ENCODE peak calls at places on chromosome 22, in four cellular contexts. One of them, this sample, is unnamed.

GRCh38 chr22:21958360-21959273 is 6.0 kb upstream of the PPM1F start:
- DNase-seq in A549: no peak
- DNase-seq in lung: no peak
- DNase-seq in effector memory CD4-positive, alpha-beta T cell: no peak
- DNase-seq in this sample: no peak

GRCh38 chr22:44743804-44744211 is 8.6 kb upstream of the ARHGAP8 start:
- DNase-seq in effector memory CD4-positive, alpha-beta T cell: no peak
- DNase-seq in lung: no peak
- DNase-seq in A549: no peak
- DNase-seq in this sample: no peak

GRCh38 chr22:39724390-39724789 is 153.8 kb downstream of the CACNA1I start:
- DNase-seq in A549: peak
- DNase-seq in lung: no peak
- DNase-seq in effector memory CD4-positive, alpha-beta T cell: no peak
- DNase-seq in this sample: no peak

GRCh38 chr22:30392661-30393321 is 4.0 kb upstream of the SEC14L2 start:
- DNase-seq in effector memory CD4-positive, alpha-beta T cell: no peak
- DNase-seq in lung: no peak
- DNase-seq in A549: no peak
- DNase-seq in this sample: no peak

GRCh38 chr22:21947040-21948014 is 5.3 kb downstream of the PPM1F start:
- DNase-seq in lung: no peak
- DNase-seq in effector memory CD4-positive, alpha-beta T cell: no peak
- DNase-seq in A549: peak
- DNase-seq in this sample: no peak

GRCh38 chr22:49749227-49749626 is 78.4 kb downstream of the BRD1 start:
- DNase-seq in lung: no peak
- DNase-seq in effector memory CD4-positive, alpha-beta T cell: no peak
- DNase-seq in A549: no peak
- DNase-seq in this sample: no peak

GRCh38 chr22:33803371-33803770 is 116.9 kb downstream of the LARGE1 start:
- DNase-seq in lung: no peak
- DNase-seq in effector memory CD4-positive, alpha-beta T cell: no peak
- DNase-seq in A549: peak
- DNase-seq in this sample: peak

GRCh38 chr22:50544078-50544745 is 1.5 kb upstream of the KLHDC7B start:
- DNase-seq in A549: peak
- DNase-seq in effector memory CD4-positive, alpha-beta T cell: peak
- DNase-seq in lung: peak
- DNase-seq in this sample: peak

GRCh38 chr22:31210830-31211503 is 1.1 kb upstream of the LIMK2 start:
- DNase-seq in lung: peak
- DNase-seq in effector memory CD4-positive, alpha-beta T cell: no peak
- DNase-seq in A549: no peak
- DNase-seq in this sample: no peak

GRCh38 chr22:26828311-26828710 is 170.9 kb downstream of the MIAT start:
- DNase-seq in lung: no peak
- DNase-seq in A549: no peak
- DNase-seq in effector memory CD4-positive, alpha-beta T cell: no peak
- DNase-seq in this sample: no peak

GRCh38 chr22:30216710-30217109 is 29.8 kb downstream of the LIF start:
- DNase-seq in effector memory CD4-positive, alpha-beta T cell: no peak
- DNase-seq in A549: no peak
- DNase-seq in lung: no peak
- DNase-seq in this sample: no peak

GRCh38 chr22:47609653-47610052 is 847.2 kb downstream of the TBC1D22A start:
- DNase-seq in effector memory CD4-positive, alpha-beta T cell: no peak
- DNase-seq in lung: no peak
- DNase-seq in A549: no peak
- DNase-seq in this sample: peak

GRCh38 chr22:19849800-19850481 is 4.7 kb downstream of the GNB1L start:
- DNase-seq in A549: no peak
- DNase-seq in lung: peak
- DNase-seq in effector memory CD4-positive, alpha-beta T cell: no peak
- DNase-seq in this sample: no peak

GRCh38 chr22:28873183-28873964 is 10.0 kb upstream of the ZNRF3 start:
- DNase-seq in lung: no peak
- DNase-seq in effector memory CD4-positive, alpha-beta T cell: no peak
- DNase-seq in A549: no peak
- DNase-seq in this sample: no peak

GRCh38 chr22:40396882-40397281 is 26.5 kb downstream of the SGSM3 start:
- DNase-seq in effector memory CD4-positive, alpha-beta T cell: no peak
- DNase-seq in A549: no peak
- DNase-seq in lung: peak
- DNase-seq in this sample: no peak

GRCh38 chr22:16954060-16954403 is 54.0 kb downstream of the GAB4 start:
- DNase-seq in A549: no peak
- DNase-seq in lung: no peak
- DNase-seq in effector memory CD4-positive, alpha-beta T cell: no peak
- DNase-seq in this sample: no peak

GRCh38 chr22:50730013-50730891 is 7.8 kb upstream of the ACR start:
- DNase-seq in effector memory CD4-positive, alpha-beta T cell: no peak
- DNase-seq in A549: no peak
- DNase-seq in lung: no peak
- DNase-seq in this sample: no peak

GRCh38 chr22:26800858-26801257 is 143.5 kb downstream of the MIAT start:
- DNase-seq in A549: peak
- DNase-seq in lung: no peak
- DNase-seq in effector memory CD4-positive, alpha-beta T cell: no peak
- DNase-seq in this sample: no peak

GRCh38 chr22:23903328-23903971 is 9.3 kb downstream of the MIF start:
- DNase-seq in A549: no peak
- DNase-seq in effector memory CD4-positive, alpha-beta T cell: no peak
- DNase-seq in lung: no peak
- DNase-seq in this sample: no peak

GRCh38 chr22:19062139-19062789 is 59.9 kb downstream of the DGCR2 start:
- DNase-seq in A549: no peak
- DNase-seq in effector memory CD4-positive, alpha-beta T cell: no peak
- DNase-seq in lung: no peak
- DNase-seq in this sample: no peak

GRCh38 chr22:22944268-22944985 is 56.8 kb downstream of the IGLL5 start:
- DNase-seq in lung: no peak
- DNase-seq in A549: no peak
- DNase-seq in effector memory CD4-positive, alpha-beta T cell: no peak
- DNase-seq in this sample: peak

GRCh38 chr22:19120829-19121630 is 1.2 kb downstream of the DGCR2 start:
- DNase-seq in A549: peak
- DNase-seq in effector memory CD4-positive, alpha-beta T cell: no peak
- DNase-seq in lung: peak
- DNase-seq in this sample: no peak

GRCh38 chr22:36225333-36225922 is 13.9 kb downstream of the APOL2 start:
- DNase-seq in A549: no peak
- DNase-seq in effector memory CD4-positive, alpha-beta T cell: no peak
- DNase-seq in lung: no peak
- DNase-seq in this sample: no peak

GRCh38 chr22:21707677-21708076 is 27.9 kb downstream of the YPEL1 start:
- DNase-seq in A549: no peak
- DNase-seq in effector memory CD4-positive, alpha-beta T cell: no peak
- DNase-seq in lung: no peak
- DNase-seq in this sample: no peak

GRCh38 chr22:24435861-24436351 is 8.5 kb downstream of the ADORA2A start:
- DNase-seq in A549: no peak
- DNase-seq in lung: no peak
- DNase-seq in effector memory CD4-positive, alpha-beta T cell: no peak
- DNase-seq in this sample: peak

GRCh38 chr22:30062256-30062655 is 18.0 kb upstream of the HORMAD2 start:
- DNase-seq in A549: no peak
- DNase-seq in effector memory CD4-positive, alpha-beta T cell: no peak
- DNase-seq in lung: no peak
- DNase-seq in this sample: no peak

GRCh38 chr22:44571566-44572413 is 73.8 kb upstream of the RTL6 start:
- DNase-seq in effector memory CD4-positive, alpha-beta T cell: no peak
- DNase-seq in A549: no peak
- DNase-seq in lung: no peak
- DNase-seq in this sample: peak

GRCh38 chr22:27670701-27671412 is 130.7 kb downstream of the MN1 start:
- DNase-seq in effector memory CD4-positive, alpha-beta T cell: no peak
- DNase-seq in lung: no peak
- DNase-seq in A549: no peak
- DNase-seq in this sample: peak

GRCh38 chr22:41857860-41858199 is 24.9 kb downstream of the SREBF2 start:
- DNase-seq in effector memory CD4-positive, alpha-beta T cell: no peak
- DNase-seq in lung: no peak
- DNase-seq in A549: no peak
- DNase-seq in this sample: no peak

GRCh38 chr22:32864041-32864440 is 62.5 kb downstream of the TIMP3 start:
- DNase-seq in lung: no peak
- DNase-seq in effector memory CD4-positive, alpha-beta T cell: no peak
- DNase-seq in A549: no peak
- DNase-seq in this sample: no peak

GRCh38 chr22:42869888-42870480 is 12.9 kb upstream of the ARFGAP3 start:
- DNase-seq in effector memory CD4-positive, alpha-beta T cell: no peak
- DNase-seq in lung: no peak
- DNase-seq in A549: no peak
- DNase-seq in this sample: no peak

GRCh38 chr22:42872821-42873220 is 15.7 kb upstream of the ARFGAP3 start:
- DNase-seq in A549: no peak
- DNase-seq in lung: no peak
- DNase-seq in effector memory CD4-positive, alpha-beta T cell: no peak
- DNase-seq in this sample: no peak

GRCh38 chr22:42871146-42872050 is 14.3 kb upstream of the ARFGAP3 start:
- DNase-seq in A549: no peak
- DNase-seq in effector memory CD4-positive, alpha-beta T cell: no peak
- DNase-seq in lung: no peak
- DNase-seq in this sample: no peak

GRCh38 chr22:42868751-42869251 is 11.7 kb upstream of the ARFGAP3 start:
- DNase-seq in lung: peak
- DNase-seq in effector memory CD4-positive, alpha-beta T cell: no peak
- DNase-seq in A549: no peak
- DNase-seq in this sample: peak

GRCh38 chr22:42869463-42869862 is 12.4 kb upstream of the ARFGAP3 start:
- DNase-seq in lung: no peak
- DNase-seq in effector memory CD4-positive, alpha-beta T cell: no peak
- DNase-seq in A549: no peak
- DNase-seq in this sample: no peak
- H3K27ac ChIP-seq in lung: no peak
- H3K27ac ChIP-seq in effector memory CD4-positive, alpha-beta T cell: no peak
- H3K27ac ChIP-seq in A549: no peak
- H3K27ac ChIP-seq in this sample: no peak

GRCh38 chr22:38080847-38081635 is 2.9 kb downstream of the SLC16A8 start:
- DNase-seq in A549: no peak
- DNase-seq in lung: no peak
- DNase-seq in effector memory CD4-positive, alpha-beta T cell: no peak
- DNase-seq in this sample: no peak

GRCh38 chr22:38081941-38082828 is 1.8 kb downstream of the SLC16A8 start:
- DNase-seq in effector memory CD4-positive, alpha-beta T cell: no peak
- DNase-seq in A549: no peak
- DNase-seq in lung: no peak
- DNase-seq in this sample: no peak

GRCh38 chr22:38081636-38081940 is 2.4 kb downstream of the SLC16A8 start:
- DNase-seq in A549: no peak
- DNase-seq in lung: no peak
- DNase-seq in effector memory CD4-positive, alpha-beta T cell: no peak
- DNase-seq in this sample: no peak

GRCh38 chr22:38079804-38080203 is 4.2 kb downstream of the SLC16A8 start:
- DNase-seq in A549: no peak
- DNase-seq in lung: no peak
- DNase-seq in effector memory CD4-positive, alpha-beta T cell: no peak
- DNase-seq in this sample: no peak

GRCh38 chr22:38080468-38080846 is 3.5 kb downstream of the SLC16A8 start:
- DNase-seq in lung: no peak
- DNase-seq in effector memory CD4-positive, alpha-beta T cell: no peak
- DNase-seq in A549: no peak
- DNase-seq in this sample: no peak
- H3K4me3 ChIP-seq in lung: no peak
- H3K4me3 ChIP-seq in effector memory CD4-positive, alpha-beta T cell: no peak
- H3K4me3 ChIP-seq in A549: no peak
- H3K4me3 ChIP-seq in this sample: peak

GRCh38 chr22:18048441-18048898 is 24.1 kb upstream of the MICAL3 start:
- DNase-seq in A549: no peak
- DNase-seq in effector memory CD4-positive, alpha-beta T cell: no peak
- DNase-seq in lung: no peak
- DNase-seq in this sample: no peak

GRCh38 chr22:18045794-18046193 is 21.4 kb upstream of the MICAL3 start:
- DNase-seq in A549: no peak
- DNase-seq in effector memory CD4-positive, alpha-beta T cell: no peak
- DNase-seq in lung: no peak
- DNase-seq in this sample: no peak

GRCh38 chr22:18042685-18043084 is 18.3 kb upstream of the MICAL3 start:
- DNase-seq in A549: no peak
- DNase-seq in lung: no peak
- DNase-seq in effector memory CD4-positive, alpha-beta T cell: no peak
- DNase-seq in this sample: no peak

GRCh38 chr22:18048041-18048440 is 23.7 kb upstream of the MICAL3 start:
- DNase-seq in lung: no peak
- DNase-seq in A549: no peak
- DNase-seq in effector memory CD4-positive, alpha-beta T cell: no peak
- DNase-seq in this sample: no peak

GRCh38 chr22:18044548-18045271 is 20.3 kb upstream of the MICAL3 start:
- DNase-seq in lung: peak
- DNase-seq in A549: no peak
- DNase-seq in effector memory CD4-positive, alpha-beta T cell: no peak
- DNase-seq in this sample: no peak
- H3K27ac ChIP-seq in lung: peak
- H3K27ac ChIP-seq in A549: no peak
- H3K27ac ChIP-seq in effector memory CD4-positive, alpha-beta T cell: no peak
- H3K27ac ChIP-seq in this sample: peak

DNA sequence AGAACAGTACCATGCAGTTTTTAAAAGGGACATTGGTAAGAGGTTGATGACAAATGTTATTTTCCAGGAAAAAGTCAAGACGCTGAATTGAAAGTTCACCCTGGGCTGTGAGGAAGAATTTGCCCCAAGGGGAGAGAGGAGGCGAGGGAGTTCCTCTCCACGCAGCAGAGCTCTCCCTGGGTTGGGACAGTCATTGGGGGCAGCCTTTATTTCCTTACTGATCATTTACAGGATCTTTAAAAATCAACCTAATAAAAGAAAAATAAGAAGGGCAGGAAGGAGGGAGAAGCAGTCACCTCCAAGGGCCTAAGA is 49.9 kb upstream of the WNT7B start:
- DNase-seq in lung: no peak
- DNase-seq in A549: no peak
- DNase-seq in effector memory CD4-positive, alpha-beta T cell: no peak
- DNase-seq in this sample: no peak
- H3K4me3 ChIP-seq in lung: no peak
- H3K4me3 ChIP-seq in A549: no peak
- H3K4me3 ChIP-seq in effector memory CD4-positive, alpha-beta T cell: no peak
- H3K4me3 ChIP-seq in this sample: peak

This sample was measured in dorsolateral prefrontal cortex.